ENCODE peak calls at places on chromosomes 12 and 14, in seven cellular contexts. S is neuronal stem cell, Y is GM23338, Q is transverse colon, N is vagina, A is brain microvascular endothelial cell, J is small intestine. H is an unnamed sample.

GRCh38 chr12:115979351-115979750 is 298.1 kb downstream of the MED13L start:
- DNase-seq in S (no peak), Q (no peak), Y (no peak), J (no peak), A (no peak), N (no peak), H (no peak)

GRCh38 chr14:104593710-104594121 is 10.9 kb downstream of the TMEM179 start:
- DNase-seq in N (no peak), J (peak; percentile 8), Q (no peak), Y (no peak), A (no peak), S (no peak), H (no peak)

GRCh38 chr12:130609966-130610365 is 106.1 kb downstream of the RIMBP2 start:
- DNase-seq in Y (no peak), Q (no peak), N (no peak), J (no peak), S (no peak), A (no peak), H (no peak)

GRCh38 chr12:69685810-69686209 is 13.3 kb downstream of the BEST3 start:
- DNase-seq in Y (no peak), A (peak; percentile 57), N (no peak), S (no peak), J (no peak), Q (no peak), H (no peak)

GRCh38 chr14:26775765-26776577 is 178.1 kb upstream of the NOVA1 start:
- DNase-seq in J (no peak), N (no peak), S (no peak), A (no peak), Q (no peak), Y (no peak), H (no peak)

GRCh38 chr12:1179128-1179527 is 188.1 kb downstream of the ERC1 start:
- DNase-seq in S (no peak), A (no peak), Y (no peak), J (no peak), Q (no peak), N (no peak), H (no peak)

GRCh38 chr12:58540480-58541299 is 379.6 kb downstream of the LRIG3 start:
- DNase-seq in J (peak; percentile 80), S (peak; percentile 74), N (no peak), Y (peak; percentile 92), A (peak; percentile 86), Q (peak; percentile 61), H (peak; percentile 68)

GRCh38 chr14:105498430-105499255 is 7.6 kb downstream of the TEDC1 start:
- DNase-seq in Y (peak; percentile 17), J (no peak), S (no peak), Q (no peak), N (no peak), A (no peak), H (peak; percentile 60)

GRCh38 chr12:29428630-29429029 is 47.7 kb upstream of the ERGIC2 start:
- DNase-seq in Y (no peak), J (peak; percentile 89), A (peak; percentile 66), Q (no peak), N (no peak), S (no peak), H (no peak)

GRCh38 chr14:55477680-55478079 is 37.3 kb upstream of the TBPL2 start:
- DNase-seq in A (no peak), N (no peak), J (no peak), Q (no peak), Y (no peak), S (no peak), H (no peak)

GRCh38 chr12:63206908-63207307 is 55.9 kb upstream of the AVPR1A start:
- DNase-seq in A (peak; percentile 74), J (peak; percentile 25), Q (no peak), N (no peak), S (no peak), Y (no peak), H (no peak)

GRCh38 chr12:123268850-123269249 is 2.8 kb downstream of the CDK2AP1 start:
- DNase-seq in S (no peak), J (no peak), Q (no peak), Y (no peak), N (no peak), A (no peak), H (no peak)

GRCh38 chr14:91396959-91397815 is 20.4 kb downstream of the CCDC88C start:
- DNase-seq in S (no peak), Y (peak; percentile 72), Q (peak; percentile 88), N (no peak), J (peak; percentile 93), A (no peak), H (no peak)

GRCh38 chr14:55731881-55732498 is 152.0 kb downstream of the KTN1 start:
- DNase-seq in S (peak; percentile 43), J (peak; percentile 43), Y (peak; percentile 79), Q (peak; percentile 55), A (peak; percentile 48), N (no peak), H (no peak)

GRCh38 chr12:22543246-22544037 is 900 bp downstream of the C2CD5 start:
- DNase-seq in N (no peak), A (no peak), S (peak; percentile 27), Y (peak; percentile 44), J (peak; percentile 87), Q (peak; percentile 82), H (peak; percentile 85)

GRCh38 chr12:91743727-91744126 is 401.9 kb downstream of the BTG1 start:
- DNase-seq in A (no peak), S (no peak), Q (no peak), N (no peak), J (no peak), Y (no peak), H (no peak)

GRCh38 chr12:5554711-5555110 is 122.8 kb downstream of the NTF3 start:
- DNase-seq in A (peak; percentile 16), N (peak; percentile 42), J (no peak), S (no peak), Q (no peak), Y (no peak), H (no peak)

GRCh38 chr12:29796823-29797263 is 13.1 kb upstream of the TMTC1 start:
- DNase-seq in Q (peak; percentile 9), A (peak; percentile 82), J (no peak), S (no peak), Y (no peak), N (no peak), H (no peak)

GRCh38 chr12:47808574-47809380 is 10.9 kb downstream of the HDAC7 start:
- DNase-seq in S (no peak), Y (peak; percentile 48), Q (peak; percentile 38), A (no peak), N (no peak), J (no peak), H (no peak)

GRCh38 chr12:111268738-111269572 is 99.9 kb downstream of the PHETA1 start:
- DNase-seq in Y (peak; percentile 71), S (no peak), N (no peak), Q (no peak), J (no peak), A (no peak), H (no peak)

DNA sequence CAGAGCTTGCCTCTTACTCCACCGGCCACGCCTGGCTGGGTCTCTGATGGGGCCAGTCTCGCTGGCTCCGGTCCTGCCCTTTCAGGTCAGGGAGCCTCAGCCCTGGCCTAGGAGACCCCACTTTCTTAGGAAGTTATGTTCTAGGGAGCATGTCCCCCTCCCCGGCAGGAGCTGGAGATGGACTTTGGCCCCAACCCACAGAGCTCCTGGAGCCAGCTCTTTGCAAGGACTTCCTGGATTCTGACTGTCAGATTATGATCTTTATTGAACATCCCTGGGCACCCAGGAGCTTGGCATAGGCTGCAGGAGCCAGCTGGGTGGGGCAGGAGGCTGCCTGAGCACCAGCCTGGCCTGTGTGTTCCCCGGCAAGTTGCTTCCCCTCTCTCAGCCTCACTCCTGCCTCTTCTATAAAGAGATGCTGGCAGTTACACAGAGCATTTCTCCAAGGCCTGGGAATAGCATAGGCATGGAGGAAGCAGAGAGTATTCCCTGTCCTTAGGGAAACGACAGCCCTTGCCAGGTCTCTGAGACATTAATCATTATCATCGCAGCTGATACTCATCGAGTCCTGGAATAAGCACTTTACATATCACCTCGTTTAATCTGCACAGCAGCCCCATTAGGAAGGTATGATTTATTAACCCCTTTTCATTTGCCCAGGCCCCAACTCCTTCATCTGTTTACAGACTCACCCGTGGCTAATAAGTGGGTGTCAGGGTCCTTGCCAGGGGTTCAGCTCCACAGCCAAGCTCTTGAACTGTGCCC is 3.4 kb downstream of the DEGS2 start:
- DNase-seq in J (peak; percentile 98), S (no peak), N (no peak), A (no peak), Q (peak; percentile 86), Y (no peak), H (no peak)
- H3K27ac ChIP-seq in J (peak overlapping the region; percentile 94), S (no peak overlapping the region), N (no peak overlapping the region), A (no peak overlapping the region), Q (peak overlapping the region; percentile 85), Y (no peak overlapping the region), H (no peak overlapping the region)

GRCh38 chr14:64708148-64709004 is 4.2 kb downstream of the PLEKHG3 start:
- DNase-seq in S (no peak), Y (peak; percentile 96), A (no peak), J (no peak), Q (no peak), N (no peak), H (no peak)

GRCh38 chr14:64711039-64711438 is 6.8 kb downstream of the PLEKHG3 start:
- DNase-seq in N (no peak), A (no peak), S (no peak), J (no peak), Y (no peak), Q (no peak), H (no peak)

GRCh38 chr14:64707661-64708060 is 3.4 kb downstream of the PLEKHG3 start:
- DNase-seq in S (no peak), J (peak; percentile 97), A (peak; percentile 86), N (no peak), Q (peak; percentile 53), Y (no peak), H (no peak)

GRCh38 chr14:64706552-64707193 is 2.4 kb downstream of the PLEKHG3 start:
- DNase-seq in S (peak; percentile 75), Q (no peak), J (no peak), N (no peak), Y (peak; percentile 65), A (no peak), H (no peak)

DNA sequence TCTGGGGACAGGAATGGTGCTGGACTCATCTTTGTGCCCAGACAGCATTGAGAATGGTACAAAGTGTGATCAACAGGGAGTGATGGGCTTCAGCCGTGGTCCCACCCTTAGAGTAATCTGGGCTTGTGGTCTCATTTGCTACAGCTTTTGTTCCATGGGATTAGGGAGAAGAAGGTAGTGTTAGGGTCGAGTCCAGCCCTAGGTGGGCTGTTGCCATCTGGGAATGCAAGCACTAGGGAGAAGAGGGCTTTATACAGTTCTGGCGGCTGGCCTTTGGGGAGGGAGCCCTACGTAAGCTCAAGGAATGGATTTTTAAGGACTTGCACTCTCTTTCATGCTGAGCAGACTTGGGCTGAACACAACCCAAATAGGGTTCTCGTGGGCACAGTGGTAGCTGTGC is 4.9 kb downstream of the PLEKHG3 start:
- DNase-seq in Y (no peak), Q (no peak), A (no peak), J (no peak), N (no peak), S (no peak), H (no peak)
- H3K4me3 ChIP-seq in Y (peak overlapping the region; percentile 86), Q (no peak overlapping the region), A (no peak overlapping the region), J (no peak overlapping the region), N (peak overlapping the region; percentile 11), S (no peak overlapping the region), H (no peak overlapping the region)

GRCh38 chr14:29043751-29044150 is 277.2 kb downstream of the FOXG1 start:
- DNase-seq in J (no peak), Y (no peak), A (no peak), Q (no peak), S (no peak), N (no peak), H (no peak)
- H3K27ac ChIP-seq in J (no peak overlapping the region), Y (no peak overlapping the region), A (no peak overlapping the region), Q (no peak overlapping the region), S (no peak overlapping the region), N (no peak overlapping the region), H (no peak overlapping the region)

GRCh38 chr12:76329163-76329562 is 19.1 kb downstream of the BBS10 start:
- DNase-seq in N (no peak), S (no peak), Y (no peak), A (peak; percentile 80), Q (no peak), J (no peak), H (no peak)
- H3K4me3 ChIP-seq in N (no peak overlapping the region), S (no peak overlapping the region), Y (no peak overlapping the region), A (no peak overlapping the region), Q (no peak overlapping the region), J (no peak overlapping the region), H (no peak overlapping the region)

H was measured in upper lobe of right lung.